ENCODE peak calls at places on chromosomes 6 and 20, in ten cellular contexts. D, X, R, G, W, Z, I, L, H and E are unnamed samples.

GRCh38 chr6:100721256-100721655 is 159.9 kb downstream of the ASCC3 start:
- DNase-seq in D (no peak), X (no peak), R (no peak), G (no peak), W (no peak), Z (no peak), I (no peak), L (no peak), H (no peak), E (no peak)

GRCh38 chr6:9921366-9921765 is 493.5 kb downstream of the TFAP2A start:
- DNase-seq in D (no peak), X (no peak), R (no peak), G (no peak), W (no peak), Z (no peak), I (no peak), L (peak), H (no peak), E (no peak)

GRCh38 chr20:1287787-1288569 is 21.9 kb downstream of the SNPH start:
- DNase-seq in D (no peak), X (no peak), R (no peak), G (no peak), W (no peak), Z (peak), I (no peak), L (no peak), H (no peak), E (no peak)

GRCh38 chr6:2245954-2246863 is 804 bp upstream of the GMDS start:
- DNase-seq in D (peak), X (peak), R (peak), G (peak), W (no peak), Z (peak), I (peak), L (no peak), H (peak), E (peak)

GRCh38 chr20:32326507-32326851 is 31.7 kb upstream of the ASXL1 start:
- DNase-seq in D (no peak), X (no peak), R (no peak), G (no peak), W (no peak), Z (no peak), I (no peak), L (no peak), H (no peak), E (no peak)

GRCh38 chr6:3119040-3119723 is 671 bp downstream of the BPHL start:
- DNase-seq in D (no peak), X (no peak), R (no peak), G (no peak), W (no peak), Z (no peak), I (no peak), L (no peak), H (peak), E (peak)

GRCh38 chr6:153790881-153791473 is 248.1 kb upstream of the OPRM1 start:
- DNase-seq in D (no peak), X (peak), R (no peak), G (no peak), W (no peak), Z (no peak), I (no peak), L (no peak), H (peak), E (no peak)

GRCh38 chr20:5349448-5349847 is 32.7 kb upstream of the PROKR2 start:
- DNase-seq in D (no peak), X (no peak), R (no peak), G (no peak), W (no peak), Z (no peak), I (no peak), L (no peak), H (peak), E (no peak)

GRCh38 chr6:3090013-3090412 is 21.7 kb downstream of the RIPK1 start:
- DNase-seq in D (no peak), X (no peak), R (no peak), G (no peak), W (no peak), Z (no peak), I (no peak), L (no peak), H (peak), E (peak)

GRCh38 chr6:2978923-2979322 is 7.6 kb upstream of the SERPINB6 start:
- DNase-seq in D (no peak), X (no peak), R (no peak), G (no peak), W (no peak), Z (no peak), I (no peak), L (no peak), H (no peak), E (no peak)

GRCh38 chr6:98947411-98948292 is at the start of gene FBXL4:
- DNase-seq in D (peak), X (peak), R (peak), G (peak), W (peak), Z (peak), I (peak), L (peak), H (peak), E (peak)

GRCh38 chr20:64173116-64173515 is 8.9 kb downstream of the MYT1 start:
- DNase-seq in D (no peak), X (no peak), R (no peak), G (no peak), W (no peak), Z (no peak), I (no peak), L (no peak), H (no peak), E (no peak)

GRCh38 chr6:835476-836160 is 142.7 kb upstream of the EXOC2 start:
- DNase-seq in D (no peak), X (no peak), R (no peak), G (no peak), W (no peak), Z (peak), I (no peak), L (no peak), H (no peak), E (peak)

GRCh38 chr6:170212956-170213636 is 77.8 kb downstream of the DLL1 start:
- DNase-seq in D (no peak), X (no peak), R (no peak), G (no peak), W (no peak), Z (no peak), I (no peak), L (no peak), H (no peak), E (no peak)

GRCh38 chr6:3822747-3823445 is 26.3 kb upstream of the FAM50B start:
- DNase-seq in D (no peak), X (no peak), R (no peak), G (no peak), W (no peak), Z (no peak), I (no peak), L (no peak), H (peak), E (peak)

GRCh38 chr6:71531841-71532240 is 243.2 kb downstream of the OGFRL1 start:
- DNase-seq in D (peak), X (no peak), R (no peak), G (no peak), W (no peak), Z (no peak), I (no peak), L (no peak), H (no peak), E (peak)

GRCh38 chr6:14638932-14639875 is 521.6 kb downstream of the CD83 start:
- DNase-seq in D (peak), X (peak), R (no peak), G (no peak), W (no peak), Z (peak), I (no peak), L (no peak), H (peak), E (peak)

GRCh38 chr6:34457747-34458462 is 8.0 kb upstream of the PACSIN1 start:
- DNase-seq in D (no peak), X (no peak), R (no peak), G (no peak), W (no peak), Z (no peak), I (no peak), L (no peak), H (no peak), E (no peak)

GRCh38 chr6:13615802-13616140 is 636 bp downstream of the NOL7 start:
- DNase-seq in D (peak), X (peak), R (peak), G (no peak), W (no peak), Z (peak), I (no peak), L (no peak), H (peak), E (peak)

GRCh38 chr6:16901777-16902176 is 140.5 kb upstream of the ATXN1 start:
- DNase-seq in D (no peak), X (peak), R (no peak), G (no peak), W (no peak), Z (peak), I (no peak), L (no peak), H (peak), E (peak)

GRCh38 chr20:48760403-48760889 is 67.4 kb downstream of the PREX1 start:
- DNase-seq in D (no peak), X (no peak), R (peak), G (no peak), W (no peak), Z (peak), I (peak), L (no peak), H (peak), E (no peak)